ENCODE peak calls at places on chromosome 20, in six cellular contexts. R is activated CD8-positive, alpha-beta memory T cell treated with anti-CD3 and anti-CD28 coated beads for 24 hours; L is heart left ventricle; S is RCC 7860; J is epithelial cell of proximal tubule; D is RPMI8226. Z is an unnamed sample.

GRCh38 chr20:20362774-20363435 is 5.0 kb upstream of the INSM1 start:
- DNase-seq in R (no peak), L (no peak), S (no peak), J (no peak), D (peak), Z (no peak)

GRCh38 chr20:22509090-22509938 is 75.1 kb downstream of the FOXA2 start:
- DNase-seq in R (no peak), L (no peak), S (no peak), J (no peak), D (no peak), Z (no peak)

GRCh38 chr20:57397693-57398108 is 6.5 kb downstream of the RBM38 start:
- DNase-seq in R (peak), L (peak), S (no peak), J (no peak), D (peak), Z (no peak)

GRCh38 chr20:38599410-38599882 is 2.2 kb upstream of the ARHGAP40 start:
- DNase-seq in R (no peak), L (peak), S (peak), J (no peak), D (peak), Z (peak)

GRCh38 chr20:48623176-48623905 is 204.5 kb downstream of the PREX1 start:
- DNase-seq in R (no peak), L (no peak), S (no peak), J (no peak), D (no peak), Z (no peak)

GRCh38 chr20:63596423-63596822 is 22.4 kb upstream of the HELZ2 start:
- DNase-seq in R (no peak), L (peak), S (no peak), J (no peak), D (no peak), Z (no peak)

GRCh38 chr20:23156170-23156841 is 70.2 kb upstream of the CD93 start:
- DNase-seq in R (peak), L (no peak), S (peak), J (no peak), D (no peak), Z (peak)

GRCh38 chr20:63116412-63117106 is 99.4 kb downstream of the YTHDF1 start:
- DNase-seq in R (no peak), L (peak), S (no peak), J (no peak), D (peak), Z (peak)

GRCh38 chr20:4102381-4102780 is 87.0 kb upstream of the RNF24 start:
- DNase-seq in R (peak), L (no peak), S (no peak), J (no peak), D (no peak), Z (no peak)

GRCh38 chr20:34815636-34816035 is 9.8 kb downstream of the NCOA6 start:
- DNase-seq in R (no peak), L (no peak), S (no peak), J (no peak), D (no peak), Z (no peak)

GRCh38 chr20:62252342-62252966 is 14.1 kb downstream of the OSBPL2 start:
- DNase-seq in R (no peak), L (peak), S (peak), J (no peak), D (no peak), Z (peak)

GRCh38 chr20:3311623-3312022 is 72.6 kb upstream of the SLC4A11 start:
- DNase-seq in R (no peak), L (no peak), S (no peak), J (no peak), D (no peak), Z (no peak)

GRCh38 chr20:13338999-13339411 is 117.9 kb downstream of the ISM1 start:
- DNase-seq in R (no peak), L (no peak), S (peak), J (peak), D (no peak), Z (no peak)

GRCh38 chr20:51631011-51631950 is 88.8 kb upstream of the NFATC2 start:
- DNase-seq in R (no peak), L (peak), S (peak), J (peak), D (no peak), Z (peak)

GRCh38 chr20:61899971-61900370 is 165.7 kb downstream of the TAF4 start:
- DNase-seq in R (no peak), L (peak), S (no peak), J (no peak), D (no peak), Z (no peak)

GRCh38 chr20:53387983-53388675 is 205.5 kb downstream of the ZNF217 start:
- DNase-seq in R (no peak), L (no peak), S (no peak), J (no peak), D (no peak), Z (no peak)

GRCh38 chr20:1536893-1537730 is 20.4 kb downstream of the SIRPD start:
- DNase-seq in R (no peak), L (peak), S (no peak), J (no peak), D (peak), Z (no peak)

GRCh38 chr20:48759631-48760245 is 68.1 kb downstream of the PREX1 start:
- DNase-seq in R (no peak), L (no peak), S (no peak), J (no peak), D (no peak), Z (no peak)

GRCh38 chr20:48684501-48685041 is 143.2 kb downstream of the PREX1 start:
- DNase-seq in R (no peak), L (no peak), S (no peak), J (no peak), D (no peak), Z (no peak)

GRCh38 chr20:2873747-2874041 is 413 bp downstream of the PTPRA start:
- DNase-seq in R (no peak), L (peak), S (no peak), J (no peak), D (no peak), Z (no peak)

GRCh38 chr20:7728373-7728772 is 211.9 kb downstream of the HAO1 start:
- DNase-seq in R (no peak), L (no peak), S (peak), J (no peak), D (no peak), Z (no peak)

GRCh38 chr20:50320910-50321796 is 130.5 kb downstream of the CEBPB start:
- DNase-seq in R (no peak), L (peak), S (peak), J (no peak), D (no peak), Z (peak)

GRCh38 chr20:15122613-15123012 is 785.2 kb upstream of the FLRT3 start:
- DNase-seq in R (no peak), L (no peak), S (no peak), J (no peak), D (no peak), Z (no peak)

GRCh38 chr20:24773751-24774201 is 175.3 kb upstream of the CST7 start:
- DNase-seq in R (peak), L (no peak), S (peak), J (peak), D (peak), Z (peak)

GRCh38 chr20:57654363-57654997 is 34.3 kb upstream of the ZBP1 start:
- DNase-seq in R (peak), L (no peak), S (peak), J (peak), D (peak), Z (peak)

GRCh38 chr20:45032781-45033180 is 66.5 kb downstream of the STK4 start:
- DNase-seq in R (no peak), L (no peak), S (no peak), J (no peak), D (no peak), Z (no peak)

Z was measured in Daoy.